ENCODE peak calls at places on chromosome 1, in seven cellular contexts. G, P, X, O, W, M and N are unnamed samples.
A peak's percentile ranks its signal among the peaks of the same experiment; 100 is the strongest.

GRCh38 chr1:188891958-188892357 is 1585.7 kb downstream of the BRINP3 start:
- DNase-seq in G (no peak), P (no peak), X (no peak), O (no peak), W (no peak), M (no peak), N (no peak)

GRCh38 chr1:119884700-119885099 is 11.6 kb downstream of the ADAM30 start:
- DNase-seq in G (no peak), P (no peak), X (no peak), O (no peak), W (no peak), M (no peak), N (no peak)

GRCh38 chr1:147072371-147073061 is 99.8 kb downstream of the PRKAB2 start:
- DNase-seq in G (no peak), P (no peak), X (no peak), O (no peak), W (no peak), M (no peak), N (peak; percentile 27)

GRCh38 chr1:115056395-115056798 is 26.8 kb downstream of the TSHB start:
- DNase-seq in G (no peak), P (no peak), X (no peak), O (no peak), W (peak; percentile 81), M (no peak), N (no peak)

GRCh38 chr1:27638047-27638734 is 3.2 kb upstream of the FGR start:
- DNase-seq in G (no peak), P (no peak), X (no peak), O (peak; percentile 10), W (no peak), M (no peak), N (no peak)

GRCh38 chr1:31029031-31029430 is 36.5 kb downstream of the PUM1 start:
- DNase-seq in G (no peak), P (no peak), X (no peak), O (no peak), W (no peak), M (no peak), N (no peak)

GRCh38 chr1:225428879-225429455 is 1.1 kb upstream of the LBR start:
- DNase-seq in G (no peak), P (no peak), X (no peak), O (no peak), W (no peak), M (no peak), N (no peak)

GRCh38 chr1:192869308-192869940 is 60.6 kb downstream of the RGS2 start:
- DNase-seq in G (no peak), P (no peak), X (no peak), O (no peak), W (no peak), M (no peak), N (no peak)

GRCh38 chr1:210239295-210240155 is 6.9 kb downstream of the SERTAD4 start:
- DNase-seq in G (peak; percentile 52), P (no peak), X (peak; percentile 95), O (no peak), W (no peak), M (no peak), N (no peak)

GRCh38 chr1:118947790-118948189 is 40.4 kb downstream of the TBX15 start:
- DNase-seq in G (no peak), P (no peak), X (peak; percentile 83), O (no peak), W (no peak), M (no peak), N (no peak)

GRCh38 chr1:177686929-177687328 is 282.9 kb downstream of the SEC16B start:
- DNase-seq in G (no peak), P (no peak), X (no peak), O (no peak), W (no peak), M (no peak), N (no peak)

GRCh38 chr1:195462646-195463045 is 1145.6 kb downstream of the KCNT2 start:
- DNase-seq in G (no peak), P (no peak), X (no peak), O (no peak), W (no peak), M (no peak), N (no peak)

GRCh38 chr1:5286244-5286643 is 631.8 kb downstream of the AJAP1 start:
- DNase-seq in G (no peak), P (no peak), X (no peak), O (peak; percentile 41), W (no peak), M (no peak), N (peak; percentile 41)

GRCh38 chr1:185775505-185775904 is 41.3 kb downstream of the HMCN1 start:
- DNase-seq in G (no peak), P (no peak), X (peak; percentile 7), O (no peak), W (peak; percentile 20), M (no peak), N (no peak)

GRCh38 chr1:20405893-20406604 is 80.0 kb downstream of the CAMK2N1 start:
- DNase-seq in G (no peak), P (no peak), X (no peak), O (no peak), W (no peak), M (no peak), N (no peak)

GRCh38 chr1:112954945-112955677 is 885 bp downstream of the SLC16A1 start:
- DNase-seq in G (peak; percentile 81), P (peak; percentile 20), X (peak; percentile 80), O (peak; percentile 87), W (peak; percentile 61), M (peak; percentile 70), N (peak; percentile 32)

GRCh38 chr1:101394041-101394440 is 157.2 kb downstream of the S1PR1 start:
- DNase-seq in G (no peak), P (no peak), X (peak; percentile 38), O (no peak), W (no peak), M (no peak), N (no peak)

GRCh38 chr1:225471453-225472301 is 43.8 kb upstream of the LBR start:
- DNase-seq in G (no peak), P (no peak), X (no peak), O (no peak), W (no peak), M (no peak), N (no peak)

GRCh38 chr1:3278416-3279181 is 175.9 kb upstream of the ARHGEF16 start:
- DNase-seq in G (no peak), P (no peak), X (no peak), O (no peak), W (no peak), M (no peak), N (no peak)

GRCh38 chr1:220368352-220369265 is 96.4 kb upstream of the RAB3GAP2 start:
- DNase-seq in G (no peak), P (no peak), X (peak; percentile 87), O (no peak), W (no peak), M (no peak), N (no peak)

GRCh38 chr1:115275216-115275615 is 62.8 kb downstream of the NGF start:
- DNase-seq in G (no peak), P (no peak), X (peak; percentile 52), O (no peak), W (no peak), M (no peak), N (no peak)

GRCh38 chr1:117612517-117613248 is 6.8 kb downstream of the TENT5C start:
- DNase-seq in G (no peak), P (no peak), X (peak; percentile 46), O (no peak), W (no peak), M (no peak), N (no peak)

GRCh38 chr1:77686784-77687518 is 4.5 kb upstream of the ZZZ3 start:
- DNase-seq in G (no peak), P (no peak), X (no peak), O (peak; percentile 75), W (no peak), M (no peak), N (peak; percentile 35)
- H3K36me3 ChIP-seq in G (no peaks in the 10 kb centered on the region), P (no peaks in the 10 kb centered on the region), X (no peaks in the 10 kb centered on the region), O (peaks cover 3% of the 10 kb centered on the region), W (no peaks in the 10 kb centered on the region), M (no peaks in the 10 kb centered on the region), N (no peaks in the 10 kb centered on the region)

GRCh38 chr1:61143821-61144220 is 61.5 kb downstream of the NFIA start:
- DNase-seq in G (no peak), P (no peak), X (peak; percentile 75), O (no peak), W (no peak), M (no peak), N (no peak)
- H3K4me1 ChIP-seq in G (peaks cover 4% of the 10 kb centered on the region), P (peaks cover 16% of the 10 kb centered on the region), X (peaks cover 64% of the 10 kb centered on the region), O (peaks cover 24% of the 10 kb centered on the region), W (no peaks in the 10 kb centered on the region), M (no peaks in the 10 kb centered on the region), N (no peaks in the 10 kb centered on the region)

GRCh38 chr1:205449254-205449749 is 6.5 kb downstream of the BLACAT1 start:
- DNase-seq in G (no peak), P (no peak), X (peak; percentile 19), O (no peak), W (no peak), M (no peak), N (no peak)
- H3K4me3 ChIP-seq in G (no peak overlapping the region), P (no peak overlapping the region), X (peak overlapping the region; percentile 75), O (no peak overlapping the region), W (peak overlapping the region; percentile 74), M (peak overlapping the region; percentile 41), N (no peak overlapping the region)

GRCh38 chr1:201138311-201138840 is 11.4 kb upstream of the ASCL5 start:
- DNase-seq in G (no peak), P (no peak), X (no peak), O (peak; percentile 39), W (no peak), M (no peak), N (no peak)
- H3K36me3 ChIP-seq in G (peaks cover 50% of the 10 kb centered on the region), P (no peaks in the 10 kb centered on the region), X (peaks cover 72% of the 10 kb centered on the region), O (peaks cover 93% of the 10 kb centered on the region), W (peaks cover 95% of the 10 kb centered on the region), M (no peaks in the 10 kb centered on the region), N (peaks cover 6% of the 10 kb centered on the region)